ENCODE peak calls at places on chromosome 1, in eight cellular contexts. One of them, this sample, is unnamed.

GRCh38 chr1:107404756-107405155 is 263.9 kb downstream of the NTNG1 start:
- DNase-seq in thoracic aorta: no peak
- DNase-seq in BJ: no peak
- DNase-seq in Panc1: no peak
- DNase-seq in uterus: no peak
- DNase-seq in AG10803: peak
- DNase-seq in suprapubic skin: no peak
- DNase-seq in fibroblast of villous mesenchyme: no peak
- DNase-seq in this sample: peak

GRCh38 chr1:7444362-7444761 is 326.7 kb upstream of the VAMP3 start:
- DNase-seq in fibroblast of villous mesenchyme: no peak
- DNase-seq in uterus: no peak
- DNase-seq in BJ: no peak
- DNase-seq in AG10803: no peak
- DNase-seq in suprapubic skin: no peak
- DNase-seq in thoracic aorta: no peak
- DNase-seq in Panc1: no peak
- DNase-seq in this sample: no peak

GRCh38 chr1:41621791-41622190 is 137.3 kb upstream of the EDN2 start:
- DNase-seq in BJ: no peak
- DNase-seq in fibroblast of villous mesenchyme: peak
- DNase-seq in Panc1: no peak
- DNase-seq in suprapubic skin: no peak
- DNase-seq in AG10803: no peak
- DNase-seq in thoracic aorta: no peak
- DNase-seq in uterus: no peak
- DNase-seq in this sample: no peak

GRCh38 chr1:16402742-16403141 is 34.5 kb downstream of the SPATA21 start:
- DNase-seq in Panc1: no peak
- DNase-seq in uterus: no peak
- DNase-seq in AG10803: no peak
- DNase-seq in thoracic aorta: no peak
- DNase-seq in fibroblast of villous mesenchyme: peak
- DNase-seq in BJ: no peak
- DNase-seq in suprapubic skin: no peak
- DNase-seq in this sample: no peak

GRCh38 chr1:87333692-87334347 is 5.1 kb downstream of the LMO4 start:
- DNase-seq in fibroblast of villous mesenchyme: peak
- DNase-seq in BJ: no peak
- DNase-seq in AG10803: no peak
- DNase-seq in uterus: no peak
- DNase-seq in suprapubic skin: no peak
- DNase-seq in thoracic aorta: no peak
- DNase-seq in Panc1: no peak
- DNase-seq in this sample: no peak

GRCh38 chr1:177629526-177629925 is 340.3 kb downstream of the SEC16B start:
- DNase-seq in BJ: no peak
- DNase-seq in suprapubic skin: no peak
- DNase-seq in fibroblast of villous mesenchyme: peak
- DNase-seq in thoracic aorta: no peak
- DNase-seq in Panc1: no peak
- DNase-seq in AG10803: no peak
- DNase-seq in uterus: no peak
- DNase-seq in this sample: no peak

GRCh38 chr1:79006564-79006963 is at the start of gene ADGRL4:
- DNase-seq in fibroblast of villous mesenchyme: peak
- DNase-seq in thoracic aorta: no peak
- DNase-seq in AG10803: peak
- DNase-seq in uterus: peak
- DNase-seq in Panc1: no peak
- DNase-seq in suprapubic skin: no peak
- DNase-seq in BJ: no peak
- DNase-seq in this sample: no peak

GRCh38 chr1:35809156-35810095 is 1.6 kb downstream of the AGO4 start:
- DNase-seq in Panc1: no peak
- DNase-seq in suprapubic skin: no peak
- DNase-seq in thoracic aorta: no peak
- DNase-seq in fibroblast of villous mesenchyme: no peak
- DNase-seq in AG10803: peak
- DNase-seq in uterus: no peak
- DNase-seq in BJ: no peak
- DNase-seq in this sample: no peak

GRCh38 chr1:204285438-204286322 is 71.9 kb upstream of the GOLT1A start:
- DNase-seq in Panc1: no peak
- DNase-seq in BJ: no peak
- DNase-seq in suprapubic skin: no peak
- DNase-seq in AG10803: no peak
- DNase-seq in fibroblast of villous mesenchyme: no peak
- DNase-seq in uterus: no peak
- DNase-seq in thoracic aorta: no peak
- DNase-seq in this sample: no peak

GRCh38 chr1:234495231-234495990 is 16.4 kb upstream of the TARBP1 start:
- DNase-seq in suprapubic skin: no peak
- DNase-seq in Panc1: no peak
- DNase-seq in thoracic aorta: no peak
- DNase-seq in AG10803: peak
- DNase-seq in BJ: peak
- DNase-seq in uterus: no peak
- DNase-seq in fibroblast of villous mesenchyme: peak
- DNase-seq in this sample: peak
- H3K4me3 ChIP-seq in suprapubic skin: no peak
- H3K4me3 ChIP-seq in Panc1: no peak
- H3K4me3 ChIP-seq in thoracic aorta: peak
- H3K4me3 ChIP-seq in AG10803: peak
- H3K4me3 ChIP-seq in BJ: peak
- H3K4me3 ChIP-seq in uterus: no peak
- H3K4me3 ChIP-seq in fibroblast of villous mesenchyme: no peak
- H3K4me3 ChIP-seq in this sample: no peak

DNA sequence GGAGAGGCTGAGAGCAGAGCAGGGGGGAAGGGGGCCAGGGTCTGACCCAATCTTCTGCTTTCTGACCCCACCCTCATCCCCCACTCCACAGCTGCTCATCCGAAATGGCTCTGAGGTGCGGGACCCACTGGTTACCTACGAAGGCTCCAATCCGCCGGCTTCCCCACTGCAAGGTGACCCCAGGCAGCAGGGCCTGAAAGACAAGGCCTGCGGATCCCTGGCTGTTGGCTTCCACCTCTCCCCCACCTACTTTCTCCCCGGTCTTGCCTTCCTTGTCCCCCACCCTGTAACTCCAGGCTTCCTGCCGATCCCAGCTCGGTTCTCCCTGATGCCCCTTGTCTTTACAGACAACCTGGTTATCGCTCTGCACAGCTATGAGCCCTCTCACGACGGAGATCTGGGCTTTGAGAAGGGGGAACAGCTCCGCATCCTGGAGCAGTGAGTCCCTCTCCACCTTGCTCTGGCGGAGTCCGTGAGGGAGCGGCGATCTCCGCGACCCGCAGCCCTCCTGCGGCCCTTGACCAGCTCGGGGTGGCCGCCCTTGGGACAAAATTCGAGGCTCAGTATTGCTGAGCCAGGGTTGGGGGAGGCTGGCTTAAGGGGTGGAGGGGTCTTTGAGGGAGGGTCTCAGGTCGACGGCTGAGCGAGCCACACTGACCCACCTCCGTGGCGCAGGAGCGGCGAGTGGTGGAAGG is 17.1 kb upstream of the HDAC1 start:
- DNase-seq in uterus: no peak
- DNase-seq in thoracic aorta: no peak
- DNase-seq in fibroblast of villous mesenchyme: no peak
- DNase-seq in Panc1: no peak
- DNase-seq in BJ: no peak
- DNase-seq in AG10803: no peak
- DNase-seq in suprapubic skin: no peak
- DNase-seq in this sample: no peak
- H3K4me3 ChIP-seq in uterus: no peak
- H3K4me3 ChIP-seq in thoracic aorta: no peak
- H3K4me3 ChIP-seq in fibroblast of villous mesenchyme: no peak
- H3K4me3 ChIP-seq in Panc1: no peak
- H3K4me3 ChIP-seq in BJ: no peak
- H3K4me3 ChIP-seq in AG10803: no peak
- H3K4me3 ChIP-seq in suprapubic skin: no peak
- H3K4me3 ChIP-seq in this sample: no peak

GRCh38 chr1:170692866-170693575 is 29.1 kb downstream of the PRRX1 start:
- DNase-seq in BJ: no peak
- DNase-seq in uterus: no peak
- DNase-seq in fibroblast of villous mesenchyme: peak
- DNase-seq in thoracic aorta: no peak
- DNase-seq in suprapubic skin: no peak
- DNase-seq in Panc1: no peak
- DNase-seq in AG10803: peak
- DNase-seq in this sample: no peak
- H3K4me3 ChIP-seq in BJ: no peak
- H3K4me3 ChIP-seq in uterus: no peak
- H3K4me3 ChIP-seq in fibroblast of villous mesenchyme: no peak
- H3K4me3 ChIP-seq in thoracic aorta: peak
- H3K4me3 ChIP-seq in suprapubic skin: no peak
- H3K4me3 ChIP-seq in Panc1: no peak
- H3K4me3 ChIP-seq in AG10803: no peak
- H3K4me3 ChIP-seq in this sample: no peak

GRCh38 chr1:116168277-116169032 is 57.3 kb downstream of the MAB21L3 start:
- DNase-seq in thoracic aorta: no peak
- DNase-seq in uterus: peak
- DNase-seq in Panc1: peak
- DNase-seq in BJ: no peak
- DNase-seq in AG10803: peak
- DNase-seq in fibroblast of villous mesenchyme: peak
- DNase-seq in suprapubic skin: peak
- DNase-seq in this sample: peak
- H3K4me3 ChIP-seq in thoracic aorta: peak
- H3K4me3 ChIP-seq in uterus: peak
- H3K4me3 ChIP-seq in Panc1: peak
- H3K4me3 ChIP-seq in BJ: peak
- H3K4me3 ChIP-seq in AG10803: peak
- H3K4me3 ChIP-seq in fibroblast of villous mesenchyme: peak
- H3K4me3 ChIP-seq in suprapubic skin: peak
- H3K4me3 ChIP-seq in this sample: peak

DNA sequence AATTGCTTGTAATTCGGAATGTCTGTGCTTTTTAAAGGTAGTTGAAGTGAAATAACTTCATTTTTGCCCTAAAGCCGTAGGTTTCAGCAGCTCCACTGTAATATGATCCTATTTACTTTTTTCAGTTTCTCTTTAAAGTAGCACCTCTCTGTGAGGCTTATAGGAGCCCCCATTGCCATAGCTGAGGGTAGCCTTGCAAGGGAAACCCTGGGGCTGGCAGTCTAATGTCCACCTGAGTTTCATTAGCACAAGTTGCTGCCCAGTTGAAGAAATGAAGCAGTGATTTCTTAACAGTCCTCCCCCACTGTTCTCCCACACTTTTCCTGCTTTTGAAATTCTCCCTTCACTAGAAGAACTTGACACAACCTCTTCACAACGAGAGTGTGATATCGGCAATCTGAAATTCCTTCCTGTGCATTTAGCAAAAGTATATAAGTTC is 1.5 kb downstream of the HMCN1 start:
- DNase-seq in BJ: no peak
- DNase-seq in fibroblast of villous mesenchyme: no peak
- DNase-seq in suprapubic skin: no peak
- DNase-seq in thoracic aorta: no peak
- DNase-seq in uterus: no peak
- DNase-seq in Panc1: no peak
- DNase-seq in AG10803: peak
- DNase-seq in this sample: no peak
- H3K4me3 ChIP-seq in BJ: peak
- H3K4me3 ChIP-seq in fibroblast of villous mesenchyme: no peak
- H3K4me3 ChIP-seq in suprapubic skin: peak
- H3K4me3 ChIP-seq in thoracic aorta: peak
- H3K4me3 ChIP-seq in uterus: peak
- H3K4me3 ChIP-seq in Panc1: peak
- H3K4me3 ChIP-seq in AG10803: peak
- H3K4me3 ChIP-seq in this sample: peak

DNA sequence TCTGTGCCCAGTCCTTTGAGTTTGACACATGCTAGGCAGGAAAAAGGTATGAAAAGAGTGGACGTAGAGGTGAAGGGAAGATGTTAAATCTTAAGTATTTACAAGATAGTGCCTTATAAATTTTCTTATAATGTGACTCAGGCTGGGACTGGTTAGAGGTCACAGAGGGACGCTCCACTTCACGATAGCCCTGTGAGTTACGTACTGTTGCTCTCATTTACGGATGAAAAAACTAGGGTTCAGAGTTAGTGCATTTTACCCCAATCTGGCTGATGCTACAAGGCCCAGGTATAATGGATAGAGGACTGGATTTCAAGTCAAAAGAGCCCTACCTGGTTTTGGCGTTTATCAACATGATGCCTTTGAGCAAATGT is 1.4 kb upstream of the TUT4 start:
- DNase-seq in AG10803: no peak
- DNase-seq in fibroblast of villous mesenchyme: no peak
- DNase-seq in Panc1: no peak
- DNase-seq in uterus: no peak
- DNase-seq in BJ: no peak
- DNase-seq in thoracic aorta: no peak
- DNase-seq in suprapubic skin: no peak
- DNase-seq in this sample: no peak
- H3K4me3 ChIP-seq in AG10803: peak
- H3K4me3 ChIP-seq in fibroblast of villous mesenchyme: peak
- H3K4me3 ChIP-seq in Panc1: peak
- H3K4me3 ChIP-seq in uterus: no peak
- H3K4me3 ChIP-seq in BJ: peak
- H3K4me3 ChIP-seq in thoracic aorta: peak
- H3K4me3 ChIP-seq in suprapubic skin: peak
- H3K4me3 ChIP-seq in this sample: peak

GRCh38 chr1:202293620-202294019 is 48.1 kb downstream of the UBE2T start:
- DNase-seq in thoracic aorta: no peak
- DNase-seq in BJ: no peak
- DNase-seq in Panc1: no peak
- DNase-seq in fibroblast of villous mesenchyme: peak
- DNase-seq in AG10803: no peak
- DNase-seq in suprapubic skin: no peak
- DNase-seq in uterus: no peak
- DNase-seq in this sample: no peak

GRCh38 chr1:202291001-202291400 is 50.7 kb downstream of the UBE2T start:
- DNase-seq in uterus: no peak
- DNase-seq in BJ: no peak
- DNase-seq in AG10803: no peak
- DNase-seq in suprapubic skin: no peak
- DNase-seq in fibroblast of villous mesenchyme: no peak
- DNase-seq in thoracic aorta: no peak
- DNase-seq in Panc1: no peak
- DNase-seq in this sample: no peak

GRCh38 chr1:202289009-202289408 is 52.7 kb downstream of the UBE2T start:
- DNase-seq in suprapubic skin: no peak
- DNase-seq in AG10803: no peak
- DNase-seq in Panc1: no peak
- DNase-seq in thoracic aorta: no peak
- DNase-seq in uterus: no peak
- DNase-seq in BJ: no peak
- DNase-seq in fibroblast of villous mesenchyme: no peak
- DNase-seq in this sample: no peak

GRCh38 chr1:202291961-202292712 is 49.6 kb downstream of the UBE2T start:
- DNase-seq in fibroblast of villous mesenchyme: peak
- DNase-seq in uterus: no peak
- DNase-seq in thoracic aorta: peak
- DNase-seq in Panc1: peak
- DNase-seq in BJ: no peak
- DNase-seq in AG10803: peak
- DNase-seq in suprapubic skin: no peak
- DNase-seq in this sample: no peak

GRCh38 chr1:202292773-202293172 is 49.0 kb downstream of the UBE2T start:
- DNase-seq in Panc1: no peak
- DNase-seq in fibroblast of villous mesenchyme: no peak
- DNase-seq in AG10803: no peak
- DNase-seq in BJ: no peak
- DNase-seq in uterus: no peak
- DNase-seq in thoracic aorta: no peak
- DNase-seq in suprapubic skin: no peak
- DNase-seq in this sample: no peak
- H3K4me3 ChIP-seq in Panc1: no peak
- H3K4me3 ChIP-seq in fibroblast of villous mesenchyme: no peak
- H3K4me3 ChIP-seq in AG10803: no peak
- H3K4me3 ChIP-seq in BJ: no peak
- H3K4me3 ChIP-seq in uterus: no peak
- H3K4me3 ChIP-seq in thoracic aorta: no peak
- H3K4me3 ChIP-seq in suprapubic skin: no peak
- H3K4me3 ChIP-seq in this sample: no peak